ENCODE peak calls at places on chromosomes 12 and 14, in five cellular contexts. J is lower lobe of right lung; K is CD8-positive, alpha-beta memory T cell; R is Panc1; B is testis. F is an unnamed sample. For H3K36me3, the result is how much of the 10 kb centered on the place peaks cover.

GRCh38 chr12:20602671-20603402 is 92.3 kb upstream of the SLCO1C1 start:
- DNase-seq in B (no peak), R (no peak), J (no peak), K (no peak), F (no peak)

GRCh38 chr14:70782361-70782760 is 27.0 kb downstream of the MAP3K9 start:
- DNase-seq in K (no peak), J (no peak), R (no peak), B (no peak), F (no peak)

GRCh38 chr12:78185651-78186050 is 355.0 kb downstream of the NAV3 start:
- DNase-seq in K (no peak), R (no peak), B (no peak), J (no peak), F (no peak)

GRCh38 chr12:48069253-48069652 is 36.6 kb downstream of the SENP1 start:
- DNase-seq in J (no peak), B (no peak), R (no peak), K (no peak), F (no peak)

GRCh38 chr12:45077259-45077658 is 26.4 kb upstream of the DBX2 start:
- DNase-seq in J (no peak), R (no peak), B (no peak), K (no peak), F (no peak)

GRCh38 chr14:104536942-104537612 is 42.5 kb upstream of the C14orf180 start:
- DNase-seq in J (peak), R (no peak), K (no peak), B (peak), F (peak)

GRCh38 chr12:51323966-51324895 is at the start of gene BIN2:
- DNase-seq in K (peak), B (peak), R (no peak), J (peak), F (peak)

GRCh38 chr12:57181561-57182155 is 34.2 kb upstream of the LRP1-AS start:
- DNase-seq in R (no peak), J (no peak), K (no peak), B (no peak), F (no peak)

GRCh38 chr14:99910337-99911268 is 117.4 kb downstream of the EML1 start:
- DNase-seq in K (no peak), B (no peak), J (no peak), R (peak), F (no peak)

GRCh38 chr12:115599251-115599811 is 678.2 kb downstream of the MED13L start:
- DNase-seq in K (no peak), J (no peak), B (peak), R (no peak), F (peak)

GRCh38 chr14:34461334-34462131 is 507 bp downstream of the SPTSSA start:
- DNase-seq in R (no peak), J (peak), B (peak), K (no peak), F (peak)

GRCh38 chr12:96195845-96196451 is 1.8 kb downstream of the ELK3 start:
- DNase-seq in B (no peak), J (no peak), R (no peak), K (no peak), F (no peak)

GRCh38 chr12:94641283-94641682 is 9.1 kb downstream of the TMCC3 start:
- DNase-seq in J (no peak), K (no peak), R (no peak), B (no peak), F (no peak)

GRCh38 chr14:24058951-24059475 is 7.2 kb downstream of the CARMIL3 start:
- DNase-seq in R (no peak), K (no peak), B (no peak), J (no peak), F (peak)

GRCh38 chr14:67557118-67557517 is 24.0 kb downstream of the PLEKHH1 start:
- DNase-seq in B (no peak), R (no peak), K (no peak), J (no peak), F (no peak)

GRCh38 chr14:102461490-102462317 is 47.9 kb downstream of the ANKRD9 start:
- DNase-seq in R (no peak), J (no peak), B (no peak), K (no peak), F (no peak)

GRCh38 chr12:1911598-1912575 is 6.6 kb downstream of the CACNA2D4 start:
- DNase-seq in B (peak), K (no peak), R (no peak), J (peak), F (no peak)

GRCh38 chr12:12482959-12483358 is 79.7 kb downstream of the DUSP16 start:
- DNase-seq in J (no peak), B (no peak), R (no peak), K (no peak), F (no peak)

GRCh38 chr12:92080390-92081285 is 65.0 kb downstream of the BTG1 start:
- DNase-seq in B (no peak), K (peak), R (peak), J (no peak), F (no peak)

GRCh38 chr12:78248321-78248720 is 417.6 kb downstream of the NAV3 start:
- DNase-seq in R (no peak), J (no peak), B (no peak), K (no peak), F (no peak)

GRCh38 chr14:56889705-56890104 is 79.4 kb upstream of the OTX2 start:
- DNase-seq in K (no peak), B (no peak), R (no peak), J (no peak), F (no peak)

GRCh38 chr12:51008329-51008728 is 17.9 kb downstream of the SLC11A2 start:
- DNase-seq in K (no peak), B (no peak), J (no peak), R (no peak), F (no peak)

GRCh38 chr14:92122351-92122677 is 545 bp downstream of the CPSF2 start:
- DNase-seq in J (no peak), R (no peak), K (no peak), B (no peak), F (no peak)

GRCh38 chr12:76259660-76260389 is 88.4 kb downstream of the BBS10 start:
- DNase-seq in K (no peak), J (no peak), R (no peak), B (no peak), F (no peak)

GRCh38 chr12:43370299-43370698 is 181.7 kb downstream of the ADAMTS20 start:
- DNase-seq in K (no peak), B (no peak), R (peak), J (no peak), F (no peak)

GRCh38 chr12:7868391-7868790 is 4.3 kb downstream of the SLC2A14 start:
- DNase-seq in R (no peak), B (no peak), K (no peak), J (no peak), F (no peak)

GRCh38 chr14:101019541-101019940 is 116.0 kb upstream of the RTL1 start:
- DNase-seq in J (no peak), K (no peak), B (no peak), R (no peak), F (no peak)

GRCh38 chr14:101017209-101017608 is 113.7 kb upstream of the RTL1 start:
- DNase-seq in B (no peak), K (no peak), J (no peak), R (no peak), F (no peak)

GRCh38 chr14:101018561-101019290 is 115.2 kb upstream of the RTL1 start:
- DNase-seq in R (no peak), K (no peak), B (peak), J (no peak), F (no peak)

GRCh38 chr14:101019974-101020710 is 116.6 kb upstream of the RTL1 start:
- DNase-seq in J (no peak), K (no peak), B (peak), R (no peak), F (peak)

DNA sequence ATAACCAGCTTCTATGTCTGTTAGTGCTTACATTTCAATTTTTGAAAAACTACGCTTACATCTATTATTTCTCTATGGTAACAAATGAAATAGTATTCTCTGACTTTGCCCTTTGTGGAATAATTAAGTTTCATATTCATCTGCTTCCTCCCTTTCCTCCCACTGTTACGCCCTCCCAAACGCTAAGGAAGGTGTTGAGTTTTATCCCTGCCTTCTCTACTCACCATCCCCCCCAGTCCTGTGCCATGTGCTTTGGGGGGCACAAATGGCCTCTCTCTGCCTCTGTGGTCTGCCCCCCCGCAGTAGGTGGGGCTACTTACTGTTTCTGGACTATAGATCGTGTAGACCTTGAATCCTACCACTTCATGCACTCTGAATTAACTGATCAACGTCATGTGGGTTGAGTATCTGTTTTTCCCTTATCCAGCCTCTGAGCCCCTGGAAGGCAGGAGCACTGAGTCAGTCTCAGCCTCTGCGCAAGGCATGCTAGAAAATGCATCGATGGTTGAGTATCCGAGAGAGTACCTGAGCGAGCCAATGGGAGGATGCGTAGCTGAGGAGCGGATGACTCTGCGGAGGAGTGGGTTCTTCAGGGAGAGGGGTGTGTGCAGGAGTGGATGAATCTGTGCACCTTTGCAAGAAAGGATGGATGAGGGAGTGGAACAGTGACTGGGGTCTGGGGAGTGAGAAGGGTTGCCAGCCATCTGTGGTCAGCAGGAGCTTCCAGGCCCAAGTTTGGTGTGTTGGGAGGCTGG is 114.5 kb upstream of the RTL1 start:
- DNase-seq in B (no peak), K (no peak), J (no peak), R (no peak), F (peak)
- H3K36me3 ChIP-seq in B (under half), K (under half), J (under half), R (under half), F (under half)

GRCh38 chr12:127926004-127926403 is 341.0 kb upstream of the TMEM132C start:
- DNase-seq in R (no peak), J (no peak), B (peak), K (no peak), F (no peak)

GRCh38 chr12:127929172-127929571 is 337.8 kb upstream of the TMEM132C start:
- DNase-seq in R (no peak), B (no peak), K (no peak), J (no peak), F (no peak)

GRCh38 chr12:127930122-127930521 is 336.8 kb upstream of the TMEM132C start:
- DNase-seq in B (no peak), R (no peak), K (no peak), J (no peak), F (no peak)

GRCh38 chr12:127928178-127928577 is 338.8 kb upstream of the TMEM132C start:
- DNase-seq in J (no peak), R (no peak), K (no peak), B (no peak), F (no peak)

GRCh38 chr12:127928615-127929014 is 338.4 kb upstream of the TMEM132C start:
- DNase-seq in R (no peak), J (no peak), B (no peak), K (no peak), F (no peak)
- H3K27ac ChIP-seq in R (no peak), J (no peak), B (no peak), K (no peak), F (no peak)

GRCh38 chr12:109517619-109518018 is 40.2 kb downstream of the UBE3B start:
- DNase-seq in K (no peak), B (no peak), J (no peak), R (no peak), F (no peak)
- H3K36me3 ChIP-seq in K (half or more), B (under half), J (half or more), R (under half), F (under half)

GRCh38 chr14:61973981-61974380 is 211.8 kb downstream of the SNAPC1 start:
- DNase-seq in R (no peak), J (no peak), K (no peak), B (no peak), F (no peak)
- H3K27ac ChIP-seq in R (no peak), J (no peak), K (no peak), B (no peak), F (no peak)